ENCODE peak calls at places on chromosome 13, in six cellular contexts. One of them, this sample, is unnamed. For H3K4me1, the result is how much of the 10 kb centered on the place peaks cover.

GRCh38 chr13:113151745-113152707 is 6.4 kb upstream of the PROZ start:
- DNase-seq in breast epithelium: no peak
- DNase-seq in esophagus squamous epithelium: no peak
- DNase-seq in RWPE2: no peak
- DNase-seq in HCT116: no peak
- DNase-seq in aorta: no peak
- DNase-seq in this sample: no peak

GRCh38 chr13:24264976-24265375 is 44.4 kb upstream of the C1QTNF9 start:
- DNase-seq in breast epithelium: no peak
- DNase-seq in esophagus squamous epithelium: no peak
- DNase-seq in RWPE2: no peak
- DNase-seq in HCT116: no peak
- DNase-seq in aorta: no peak
- DNase-seq in this sample: no peak

GRCh38 chr13:26222523-26223046 is 471 bp upstream of the RNF6 start:
- DNase-seq in breast epithelium: no peak
- DNase-seq in esophagus squamous epithelium: no peak
- DNase-seq in RWPE2: no peak
- DNase-seq in HCT116: no peak
- DNase-seq in aorta: no peak
- DNase-seq in this sample: peak

GRCh38 chr13:100549316-100549715 is 39.3 kb downstream of the GGACT start:
- DNase-seq in breast epithelium: no peak
- DNase-seq in esophagus squamous epithelium: no peak
- DNase-seq in RWPE2: no peak
- DNase-seq in HCT116: no peak
- DNase-seq in aorta: no peak
- DNase-seq in this sample: no peak

GRCh38 chr13:105878119-105878518 is 657.3 kb downstream of the EFNB2 start:
- DNase-seq in breast epithelium: no peak
- DNase-seq in esophagus squamous epithelium: no peak
- DNase-seq in RWPE2: no peak
- DNase-seq in HCT116: no peak
- DNase-seq in aorta: no peak
- DNase-seq in this sample: no peak

GRCh38 chr13:92463134-92463533 is 763.5 kb upstream of the GPC6 start:
- DNase-seq in breast epithelium: no peak
- DNase-seq in esophagus squamous epithelium: no peak
- DNase-seq in RWPE2: no peak
- DNase-seq in HCT116: no peak
- DNase-seq in aorta: no peak
- DNase-seq in this sample: no peak

GRCh38 chr13:112723771-112724170 is 33.9 kb downstream of the ATP11A start:
- DNase-seq in breast epithelium: no peak
- DNase-seq in esophagus squamous epithelium: no peak
- DNase-seq in RWPE2: no peak
- DNase-seq in HCT116: no peak
- DNase-seq in aorta: no peak
- DNase-seq in this sample: no peak

GRCh38 chr13:56755181-56755580 is 385.5 kb upstream of the PRR20A start:
- DNase-seq in breast epithelium: no peak
- DNase-seq in esophagus squamous epithelium: no peak
- DNase-seq in RWPE2: no peak
- DNase-seq in HCT116: no peak
- DNase-seq in aorta: no peak
- DNase-seq in this sample: no peak

GRCh38 chr13:79451500-79451962 is 29.4 kb upstream of the NDFIP2 start:
- DNase-seq in breast epithelium: no peak
- DNase-seq in esophagus squamous epithelium: no peak
- DNase-seq in RWPE2: peak
- DNase-seq in HCT116: no peak
- DNase-seq in aorta: no peak
- DNase-seq in this sample: no peak

GRCh38 chr13:30061217-30061616 is 210.8 kb upstream of the UBL3 start:
- DNase-seq in breast epithelium: no peak
- DNase-seq in esophagus squamous epithelium: no peak
- DNase-seq in RWPE2: no peak
- DNase-seq in HCT116: no peak
- DNase-seq in aorta: no peak
- DNase-seq in this sample: no peak

GRCh38 chr13:48633695-48634094 is 20.0 kb upstream of the CYSLTR2 start:
- DNase-seq in breast epithelium: no peak
- DNase-seq in esophagus squamous epithelium: no peak
- DNase-seq in RWPE2: no peak
- DNase-seq in HCT116: no peak
- DNase-seq in aorta: no peak
- DNase-seq in this sample: no peak

GRCh38 chr13:113124211-113125025 is 1.8 kb downstream of the F10 start:
- DNase-seq in breast epithelium: no peak
- DNase-seq in esophagus squamous epithelium: no peak
- DNase-seq in RWPE2: no peak
- DNase-seq in HCT116: no peak
- DNase-seq in aorta: peak
- DNase-seq in this sample: no peak

GRCh38 chr13:103272770-103273169 is 206.6 kb upstream of the SLC10A2 start:
- DNase-seq in breast epithelium: no peak
- DNase-seq in esophagus squamous epithelium: no peak
- DNase-seq in RWPE2: no peak
- DNase-seq in HCT116: no peak
- DNase-seq in aorta: no peak
- DNase-seq in this sample: no peak

GRCh38 chr13:48590141-48590863 is 57.4 kb upstream of the RCBTB2 start:
- DNase-seq in breast epithelium: no peak
- DNase-seq in esophagus squamous epithelium: no peak
- DNase-seq in RWPE2: no peak
- DNase-seq in HCT116: no peak
- DNase-seq in aorta: no peak
- DNase-seq in this sample: no peak

GRCh38 chr13:77009011-77009410 is 17.1 kb downstream of the CLN5 start:
- DNase-seq in breast epithelium: no peak
- DNase-seq in esophagus squamous epithelium: no peak
- DNase-seq in RWPE2: no peak
- DNase-seq in HCT116: no peak
- DNase-seq in aorta: no peak
- DNase-seq in this sample: no peak

GRCh38 chr13:98026457-98026857 is 73.0 kb downstream of the IPO5 start:
- DNase-seq in breast epithelium: no peak
- DNase-seq in esophagus squamous epithelium: no peak
- DNase-seq in RWPE2: no peak
- DNase-seq in HCT116: no peak
- DNase-seq in aorta: no peak
- DNase-seq in this sample: no peak

GRCh38 chr13:112062619-112063308 is 4.2 kb upstream of the SOX1 start:
- DNase-seq in breast epithelium: no peak
- DNase-seq in esophagus squamous epithelium: no peak
- DNase-seq in RWPE2: no peak
- DNase-seq in HCT116: no peak
- DNase-seq in aorta: no peak
- DNase-seq in this sample: no peak

GRCh38 chr13:20495087-20496023 is 30.3 kb downstream of the CRYL1 start:
- DNase-seq in breast epithelium: peak
- DNase-seq in esophagus squamous epithelium: no peak
- DNase-seq in RWPE2: no peak
- DNase-seq in HCT116: peak
- DNase-seq in aorta: no peak
- DNase-seq in this sample: peak

GRCh38 chr13:67772807-67773453 is 542.8 kb upstream of the PCDH9 start:
- DNase-seq in breast epithelium: no peak
- DNase-seq in esophagus squamous epithelium: no peak
- DNase-seq in RWPE2: no peak
- DNase-seq in HCT116: no peak
- DNase-seq in aorta: peak
- DNase-seq in this sample: no peak

GRCh38 chr13:110017379-110017778 is 231.0 kb upstream of the IRS2 start:
- DNase-seq in breast epithelium: peak
- DNase-seq in esophagus squamous epithelium: no peak
- DNase-seq in RWPE2: peak
- DNase-seq in HCT116: peak
- DNase-seq in aorta: no peak
- DNase-seq in this sample: no peak

GRCh38 chr13:32669030-32669646 is 82.9 kb downstream of the PDS5B start:
- DNase-seq in breast epithelium: no peak
- DNase-seq in esophagus squamous epithelium: no peak
- DNase-seq in RWPE2: no peak
- DNase-seq in HCT116: peak
- DNase-seq in aorta: no peak
- DNase-seq in this sample: no peak

GRCh38 chr13:78404961-78405360 is 198.4 kb downstream of the POU4F1 start:
- DNase-seq in breast epithelium: no peak
- DNase-seq in esophagus squamous epithelium: no peak
- DNase-seq in RWPE2: no peak
- DNase-seq in HCT116: no peak
- DNase-seq in aorta: no peak
- DNase-seq in this sample: no peak

DNA sequence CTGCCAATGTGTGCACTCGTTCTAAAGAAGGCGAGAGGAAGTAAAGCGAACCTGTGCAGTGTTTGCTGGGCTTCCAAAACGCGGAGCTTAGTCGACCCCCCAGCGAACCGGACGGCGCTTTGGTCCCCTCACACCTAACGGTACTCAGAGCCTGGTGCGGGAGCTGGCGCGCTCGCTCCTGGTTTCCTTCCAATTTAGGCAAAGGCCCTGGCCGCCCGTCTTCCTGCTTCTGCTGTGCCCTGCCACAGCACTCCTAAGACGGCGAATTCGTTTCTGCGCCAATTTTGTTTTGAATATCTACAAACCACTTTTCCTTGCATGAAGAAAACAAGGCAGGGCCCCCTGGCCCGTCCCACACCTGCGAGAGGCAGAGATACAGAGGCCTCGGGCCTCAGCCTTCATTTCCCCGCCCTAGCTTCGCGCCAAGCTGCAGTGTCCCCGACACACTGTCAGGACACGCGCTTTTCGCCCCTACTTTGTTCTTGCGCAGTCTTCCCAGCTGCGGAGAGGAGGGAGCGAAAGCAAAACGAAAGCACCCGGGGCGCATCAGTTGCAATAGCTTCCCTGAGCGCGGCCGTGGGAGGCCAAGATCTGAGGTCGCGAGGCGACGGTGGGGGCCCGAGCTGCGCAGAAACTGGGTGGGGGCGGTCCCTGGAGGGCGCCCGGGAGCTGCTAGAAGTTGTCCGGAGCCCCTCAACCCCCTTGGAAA is 111.9 kb downstream of the KCNRG start:
- DNase-seq in breast epithelium: no peak
- DNase-seq in esophagus squamous epithelium: no peak
- DNase-seq in RWPE2: no peak
- DNase-seq in HCT116: no peak
- DNase-seq in aorta: peak
- DNase-seq in this sample: no peak
- H3K4me3 ChIP-seq in breast epithelium: peak
- H3K4me3 ChIP-seq in esophagus squamous epithelium: peak
- H3K4me3 ChIP-seq in RWPE2: no peak
- H3K4me3 ChIP-seq in HCT116: no peak
- H3K4me3 ChIP-seq in aorta: no peak
- H3K4me3 ChIP-seq in this sample: no peak

GRCh38 chr13:41054919-41055619 is 6.2 kb upstream of the WBP4 start:
- DNase-seq in breast epithelium: no peak
- DNase-seq in esophagus squamous epithelium: no peak
- DNase-seq in RWPE2: no peak
- DNase-seq in HCT116: no peak
- DNase-seq in aorta: no peak
- DNase-seq in this sample: no peak

GRCh38 chr13:41058229-41059070 is 2.9 kb upstream of the WBP4 start:
- DNase-seq in breast epithelium: no peak
- DNase-seq in esophagus squamous epithelium: no peak
- DNase-seq in RWPE2: no peak
- DNase-seq in HCT116: no peak
- DNase-seq in aorta: no peak
- DNase-seq in this sample: no peak

GRCh38 chr13:41056996-41057711 is 4.2 kb upstream of the WBP4 start:
- DNase-seq in breast epithelium: no peak
- DNase-seq in esophagus squamous epithelium: no peak
- DNase-seq in RWPE2: no peak
- DNase-seq in HCT116: no peak
- DNase-seq in aorta: no peak
- DNase-seq in this sample: no peak

GRCh38 chr13:41054212-41054877 is 7.0 kb upstream of the WBP4 start:
- DNase-seq in breast epithelium: no peak
- DNase-seq in esophagus squamous epithelium: no peak
- DNase-seq in RWPE2: no peak
- DNase-seq in HCT116: no peak
- DNase-seq in aorta: no peak
- DNase-seq in this sample: no peak

GRCh38 chr13:41056194-41056593 is 5.1 kb upstream of the WBP4 start:
- DNase-seq in breast epithelium: no peak
- DNase-seq in esophagus squamous epithelium: no peak
- DNase-seq in RWPE2: no peak
- DNase-seq in HCT116: no peak
- DNase-seq in aorta: no peak
- DNase-seq in this sample: no peak
- H3K4me1 ChIP-seq in breast epithelium: under half
- H3K4me1 ChIP-seq in esophagus squamous epithelium: half or more
- H3K4me1 ChIP-seq in RWPE2: under half
- H3K4me1 ChIP-seq in HCT116: under half
- H3K4me1 ChIP-seq in aorta: under half
- H3K4me1 ChIP-seq in this sample: half or more

DNA sequence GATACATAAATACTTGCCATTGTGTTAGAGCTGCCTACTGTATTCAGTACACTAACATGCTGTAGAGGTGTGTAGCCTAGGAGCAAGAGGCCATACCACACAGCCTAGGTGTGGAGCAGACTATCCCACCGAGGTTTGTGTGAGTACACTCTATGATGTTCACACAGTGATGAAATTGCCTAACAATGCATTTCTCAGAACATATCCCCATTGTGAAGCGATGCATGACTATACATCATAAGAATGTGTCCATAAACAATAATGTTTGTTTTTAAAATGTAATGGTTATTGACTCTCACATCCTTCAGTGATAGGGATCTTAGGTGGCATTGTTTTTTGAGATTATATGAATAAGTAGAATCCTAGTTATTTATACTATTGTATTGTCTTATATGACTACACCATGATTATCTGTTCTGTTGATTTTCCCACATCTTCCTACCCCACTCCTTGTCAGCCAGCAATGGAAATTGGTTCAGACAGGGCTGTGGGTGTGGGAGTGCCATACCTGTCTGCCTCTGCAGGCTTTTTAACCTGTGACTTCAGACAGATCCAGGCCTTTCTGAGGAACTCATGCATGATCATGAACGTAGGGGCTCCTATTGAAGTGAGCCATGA is 13.6 kb downstream of the CCNA1 start:
- DNase-seq in breast epithelium: no peak
- DNase-seq in esophagus squamous epithelium: no peak
- DNase-seq in RWPE2: no peak
- DNase-seq in HCT116: no peak
- DNase-seq in aorta: no peak
- DNase-seq in this sample: no peak
- H3K4me3 ChIP-seq in breast epithelium: no peak
- H3K4me3 ChIP-seq in esophagus squamous epithelium: no peak
- H3K4me3 ChIP-seq in RWPE2: no peak
- H3K4me3 ChIP-seq in HCT116: no peak
- H3K4me3 ChIP-seq in aorta: no peak
- H3K4me3 ChIP-seq in this sample: no peak

DNA sequence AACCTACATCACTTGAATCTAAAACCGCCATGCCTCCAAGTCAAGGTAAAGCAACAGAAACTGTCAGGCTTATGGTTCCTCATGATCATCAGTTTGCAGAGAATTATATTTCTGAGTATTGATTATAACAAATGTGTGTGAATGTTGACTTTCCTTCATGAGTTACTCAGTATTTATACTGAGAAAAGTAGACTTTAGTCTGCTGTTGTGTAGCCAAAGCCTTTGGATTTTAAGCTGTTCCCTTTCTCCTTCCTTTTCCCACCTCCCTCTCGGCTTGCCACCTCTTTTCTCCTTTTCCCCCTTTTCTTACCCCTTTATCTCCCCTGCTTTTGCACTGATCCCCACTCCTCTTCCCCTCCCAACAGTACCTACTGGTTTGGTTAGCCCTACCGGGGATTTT is 20.7 kb upstream of the GPR18 start:
- DNase-seq in breast epithelium: no peak
- DNase-seq in esophagus squamous epithelium: no peak
- DNase-seq in RWPE2: no peak
- DNase-seq in HCT116: no peak
- DNase-seq in aorta: no peak
- DNase-seq in this sample: no peak
- H3K4me1 ChIP-seq in breast epithelium: under half
- H3K4me1 ChIP-seq in esophagus squamous epithelium: half or more
- H3K4me1 ChIP-seq in RWPE2: under half
- H3K4me1 ChIP-seq in HCT116: under half
- H3K4me1 ChIP-seq in aorta: under half
- H3K4me1 ChIP-seq in this sample: under half